ENCODE peak calls at places on chromosomes 3 and 15, in six cellular contexts. L is fibroblast of lung; Z is mucosa of descending colon; A is CD8-positive, alpha-beta T cell; K is pancreas; I is ascending aorta. D is an unnamed sample.

GRCh38 chr3:161957467-161957866 is 460.9 kb downstream of the OTOL1 start:
- DNase-seq in A (no peak), L (peak; percentile 10), I (no peak), Z (no peak), K (no peak), D (no peak)

GRCh38 chr3:109257269-109257668 is 59.0 kb downstream of the DPPA2 start:
- DNase-seq in I (no peak), L (peak; percentile 92), Z (no peak), A (no peak), K (no peak), D (peak; percentile 95)

GRCh38 chr15:52790166-52790708 is at the start of gene ONECUT1:
- DNase-seq in I (no peak), K (peak; percentile 95), Z (peak; percentile 50), A (no peak), L (peak; percentile 18), D (peak; percentile 29)

GRCh38 chr3:45575491-45575923 is 19.0 kb upstream of the LIMD1 start:
- DNase-seq in K (no peak), L (peak; percentile 88), Z (no peak), A (no peak), I (no peak), D (peak; percentile 44)

GRCh38 chr3:55183259-55183658 is 255.4 kb upstream of the LRTM1 start:
- DNase-seq in K (no peak), A (no peak), I (no peak), Z (no peak), L (no peak), D (no peak)

GRCh38 chr3:66416556-66417304 is 84.1 kb downstream of the LRIG1 start:
- DNase-seq in A (no peak), I (no peak), Z (peak; percentile 57), K (peak; percentile 58), L (peak; percentile 78), D (peak; percentile 32)

GRCh38 chr3:142098974-142099373 is 50.4 kb downstream of the TFDP2 start:
- DNase-seq in Z (no peak), I (no peak), A (no peak), L (no peak), K (no peak), D (no peak)

GRCh38 chr3:123508176-123508575 is 59.3 kb upstream of the ADCY5 start:
- DNase-seq in A (no peak), L (no peak), I (no peak), Z (no peak), K (no peak), D (no peak)

GRCh38 chr15:40445411-40446055 is 4.8 kb downstream of the BAHD1 start:
- DNase-seq in L (peak; percentile 77), K (no peak), A (no peak), Z (peak; percentile 27), I (no peak), D (peak; percentile 49)

GRCh38 chr15:52228928-52229327 is 37.7 kb upstream of the GNB5 start:
- DNase-seq in K (peak; percentile 67), L (peak; percentile 13), Z (peak; percentile 91), A (no peak), I (no peak), D (peak; percentile 20)

GRCh38 chr15:101773496-101774100 is 29.7 kb upstream of the OR4F6 start:
- DNase-seq in A (no peak), L (no peak), I (no peak), Z (peak; percentile 36), K (no peak), D (no peak)

DNA sequence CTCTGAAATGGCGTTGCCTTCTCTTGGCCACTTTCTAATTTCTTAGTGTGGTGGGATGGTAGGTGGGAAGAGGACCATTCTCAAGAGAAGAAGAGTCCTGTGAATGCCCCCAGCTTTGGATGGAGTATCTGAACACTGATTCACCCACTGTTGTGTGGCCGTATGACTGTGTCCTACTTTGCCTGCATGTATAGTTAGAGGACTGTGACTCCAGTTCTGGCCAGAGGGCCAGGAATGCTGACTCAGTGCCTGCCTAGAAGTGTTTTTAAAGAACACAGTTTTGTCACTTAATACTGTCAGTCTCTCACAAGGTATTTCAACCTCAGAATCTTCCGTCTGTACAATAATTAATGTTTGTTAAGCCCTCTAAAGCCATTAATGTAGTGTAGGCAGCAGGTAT is 2.1 kb downstream of the SEC61A1 start:
- DNase-seq in Z (no peak), I (no peak), L (peak; percentile 72), K (no peak), A (no peak), D (peak; percentile 43)
- H3K4me3 ChIP-seq in Z (no peak overlapping the region), I (peak overlapping the region; percentile 98), L (peak overlapping the region; percentile 98), K (peak overlapping the region; percentile 81), A (no peak overlapping the region), D (peak overlapping the region; percentile 73)

GRCh38 chr3:180600473-180600872 is 1.5 kb upstream of the TTC14 start:
- DNase-seq in I (no peak), L (no peak), Z (no peak), A (no peak), K (no peak), D (no peak)

GRCh38 chr3:180601688-180602666 is at the start of gene TTC14:
- DNase-seq in I (peak; percentile 55), K (peak; percentile 92), A (peak; percentile 93), L (peak; percentile 95), Z (peak; percentile 94), D (peak; percentile 97)
- TF ChIP-seq CTCF in I (no peak), K (no peak), A (no peak), L (no peak), Z (no peak), D (no peak)

GRCh38 chr15:74781673-74782595 is at the start of gene CSK:
- DNase-seq in K (peak; percentile 91), Z (peak; percentile 75), I (no peak), A (peak; percentile 73), L (peak; percentile 47), D (peak; percentile 66)

GRCh38 chr15:74780983-74781672 is 752 bp upstream of the CSK start:
- DNase-seq in I (no peak), L (peak; percentile 24), Z (peak; percentile 38), K (no peak), A (peak; percentile 52), D (peak; percentile 34)

GRCh38 chr15:74778599-74778970 is 3.3 kb upstream of the CSK start:
- DNase-seq in Z (no peak), I (no peak), K (no peak), A (no peak), L (no peak), D (no peak)

GRCh38 chr15:74779162-74779648 is 2.7 kb upstream of the CSK start:
- DNase-seq in A (no peak), Z (peak; percentile 5), I (no peak), L (no peak), K (no peak), D (no peak)

DNA sequence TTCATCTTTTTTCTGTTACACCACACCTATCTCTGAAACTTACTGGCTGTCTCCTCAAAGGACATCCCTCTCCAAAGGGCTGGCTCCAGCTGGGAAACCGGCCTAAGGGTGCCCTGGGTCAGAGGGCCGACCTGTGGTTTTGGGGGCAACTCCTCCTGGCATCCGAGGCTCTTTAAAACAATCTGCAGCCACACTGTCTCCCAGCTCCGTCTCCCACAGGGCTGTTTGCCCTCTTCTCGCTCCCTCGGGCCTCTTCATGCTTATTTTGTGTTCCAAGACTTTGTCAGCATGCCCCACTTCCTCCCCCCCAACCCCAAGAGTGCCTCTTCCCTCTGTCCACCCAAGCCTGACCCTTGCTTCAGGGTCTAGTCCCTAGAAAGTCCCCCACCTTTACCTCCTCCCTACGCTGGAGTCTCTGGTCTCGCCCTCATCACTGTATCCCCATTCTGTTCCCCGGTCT is 1.3 kb upstream of the CSK start:
- DNase-seq in Z (peak; percentile 17), L (no peak), A (no peak), I (no peak), K (no peak), D (no peak)
- H3K4me3 ChIP-seq in Z (no peak overlapping the region), L (no peak overlapping the region), A (peak overlapping the region; percentile 53), I (no peak overlapping the region), K (no peak overlapping the region), D (no peak overlapping the region)

DNA sequence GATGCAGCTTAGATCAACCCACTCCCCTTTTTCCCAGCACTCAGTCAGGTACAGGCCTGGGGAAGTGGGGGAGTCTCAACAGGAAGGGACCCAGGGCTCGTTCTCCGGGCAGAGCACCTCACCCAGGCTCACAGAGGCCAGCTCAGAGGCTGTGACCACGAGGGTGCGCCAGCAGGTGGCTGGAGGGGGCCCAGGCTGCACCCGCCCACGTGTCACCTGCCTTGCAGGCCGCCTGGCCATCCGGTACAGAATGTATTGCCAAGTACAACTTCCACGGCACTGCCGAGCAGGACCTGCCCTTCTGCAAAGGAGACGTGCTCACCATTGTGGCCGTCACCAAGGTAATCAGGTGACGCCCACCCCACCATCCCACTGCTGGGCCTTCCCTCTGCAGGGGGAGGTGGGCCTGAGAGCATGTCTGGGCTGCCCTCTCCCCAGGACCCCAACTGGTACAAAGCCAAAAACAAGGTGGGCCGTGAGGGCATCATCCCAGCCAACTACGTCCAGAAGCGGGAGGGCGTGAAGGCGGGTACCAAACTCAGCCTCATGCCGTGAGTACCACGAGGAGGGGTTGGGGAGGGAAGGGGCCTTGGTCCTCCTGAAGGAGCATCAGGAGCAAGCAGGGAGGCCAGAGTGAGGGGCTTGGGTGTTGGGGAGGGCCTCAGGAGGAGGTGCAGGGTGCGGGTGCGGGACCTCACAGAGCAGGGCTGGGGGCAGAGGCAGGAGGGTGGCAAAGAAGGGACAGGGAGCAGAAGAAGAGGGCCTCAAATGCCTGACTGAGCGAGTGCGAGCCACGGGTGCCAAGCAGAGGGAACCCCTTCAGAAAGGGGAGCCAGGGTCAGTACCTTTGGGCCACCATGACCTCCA is 14.0 kb upstream of the LMAN1L start:
- DNase-seq in A (no peak), L (no peak), I (no peak), Z (peak; percentile 57), K (peak; percentile 79), D (no peak)
- TF ChIP-seq CTCF in A (no peak), L (no peak), I (no peak), Z (no peak), K (no peak), D (no peak)

GRCh38 chr15:48090666-48091065 is 30.1 kb upstream of the SLC24A5 start:
- DNase-seq in A (no peak), K (no peak), I (no peak), L (no peak), Z (no peak), D (no peak)

GRCh38 chr15:48087844-48088243 is 32.9 kb upstream of the SLC24A5 start:
- DNase-seq in I (no peak), A (no peak), K (no peak), Z (no peak), L (no peak), D (no peak)

GRCh38 chr15:48086582-48086981 is 34.2 kb upstream of the SLC24A5 start:
- DNase-seq in L (peak; percentile 85), K (no peak), A (no peak), I (no peak), Z (peak; percentile 8), D (no peak)

GRCh38 chr15:48089664-48090063 is 31.1 kb upstream of the SLC24A5 start:
- DNase-seq in A (no peak), Z (no peak), I (no peak), L (no peak), K (no peak), D (no peak)

GRCh38 chr15:48090115-48090514 is 30.7 kb upstream of the SLC24A5 start:
- DNase-seq in Z (peak; percentile 40), K (no peak), I (no peak), A (no peak), L (no peak), D (no peak)
- H3K4me3 ChIP-seq in Z (no peak overlapping the region), K (no peak overlapping the region), I (no peak overlapping the region), A (no peak overlapping the region), L (no peak overlapping the region), D (no peak overlapping the region)

GRCh38 chr3:94862703-94863102 is 799.8 kb downstream of the NSUN3 start:
- DNase-seq in Z (peak; percentile 41), L (peak; percentile 5), A (no peak), I (no peak), K (no peak), D (peak; percentile 18)
- TF ChIP-seq CTCF in Z (no peak), L (peak; percentile 38), A (no peak), I (no peak), K (no peak), D (peak; percentile 46)